ENCODE peak calls at places on chromosome 5, in nine cellular contexts. A is H9; V is HuH-7.5; S is kidney; O is activated CD4-positive, alpha-beta T cell treated with anti-CD3 and anti-CD28 coated beads, Interleukin-2, amount 10 ng/mL, durations not matched to agents 7 days and 5 days; P is stimulated activated CD8-positive, alpha-beta memory T cell treated with anti-CD3 and anti-CD28 coated beads, Interleukin-15, amount 100 ng/mL, for 48 hours; G is DMS79; E is EL; D is amniotic epithelial cell. J is an unnamed sample.
A peak's percentile ranks its signal among the peaks of the same experiment; 100 is the strongest.

GRCh38 chr5:141192110-141192725 is at the start of gene PCDHB10:
- DNase-seq in A (peak; percentile 77), V (peak; percentile 83), S (peak; percentile 37), O (peak; percentile 18), P (no peak), G (no peak), E (peak; percentile 38), D (peak; percentile 10), J (peak; percentile 44)

GRCh38 chr5:42993516-42994284 is 46.4 kb downstream of the ANXA2R start:
- DNase-seq in A (peak; percentile 37), V (no peak), S (no peak), O (peak; percentile 79), P (no peak), G (no peak), E (peak; percentile 65), D (peak; percentile 87), J (peak; percentile 63)

GRCh38 chr5:154118832-154119442 is 71.6 kb upstream of the GALNT10 start:
- DNase-seq in A (no peak), V (no peak), S (no peak), O (no peak), P (no peak), G (peak; percentile 92), E (peak; percentile 63), D (peak; percentile 3), J (no peak)

GRCh38 chr5:125607018-125607417 is 816.2 kb upstream of the GRAMD2B start:
- DNase-seq in A (no peak), V (no peak), S (no peak), O (no peak), P (no peak), G (no peak), E (peak; percentile 20), D (peak; percentile 89), J (peak; percentile 64)

GRCh38 chr5:146516151-146516475 is at the start of gene GPR151:
- DNase-seq in A (no peak), V (no peak), S (no peak), O (no peak), P (no peak), G (no peak), E (no peak), D (no peak), J (peak; percentile 9)

GRCh38 chr5:91438871-91439270 is 55.8 kb upstream of the ARRDC3 start:
- DNase-seq in A (peak; percentile 56), V (no peak), S (no peak), O (no peak), P (no peak), G (no peak), E (no peak), D (no peak), J (no peak)

GRCh38 chr5:179256229-179257189 is 88.8 kb downstream of the ADAMTS2 start:
- DNase-seq in A (peak; percentile 6), V (no peak), S (peak; percentile 63), O (no peak), P (no peak), G (no peak), E (no peak), D (no peak), J (no peak)

GRCh38 chr5:594241-594860 is 17.8 kb upstream of the CEP72 start:
- DNase-seq in A (no peak), V (no peak), S (no peak), O (no peak), P (no peak), G (no peak), E (no peak), D (no peak), J (no peak)

GRCh38 chr5:79357401-79357800 is 121.5 kb downstream of the JMY start:
- DNase-seq in A (no peak), V (no peak), S (no peak), O (no peak), P (no peak), G (no peak), E (peak; percentile 7), D (no peak), J (no peak)

GRCh38 chr5:40198736-40199135 is 481.0 kb upstream of the PTGER4 start:
- DNase-seq in A (no peak), V (no peak), S (no peak), O (no peak), P (no peak), G (no peak), E (peak; percentile 40), D (no peak), J (no peak)

GRCh38 chr5:180599981-180600553 is 8.8 kb upstream of the SCGB3A1 start:
- DNase-seq in A (peak; percentile 25), V (no peak), S (no peak), O (no peak), P (no peak), G (no peak), E (no peak), D (no peak), J (no peak)

GRCh38 chr5:179765400-179765799 is 28.4 kb upstream of the LTC4S start:
- DNase-seq in A (no peak), V (no peak), S (no peak), O (no peak), P (no peak), G (no peak), E (peak; percentile 92), D (peak; percentile 74), J (peak; percentile 97)

GRCh38 chr5:137296213-137296702 is 202.9 kb downstream of the SPOCK1 start:
- DNase-seq in A (no peak), V (no peak), S (no peak), O (no peak), P (no peak), G (peak; percentile 52), E (peak; percentile 36), D (no peak), J (no peak)

GRCh38 chr5:52964138-52964537 is 25.0 kb upstream of the ITGA2 start:
- DNase-seq in A (no peak), V (no peak), S (no peak), O (no peak), P (no peak), G (no peak), E (peak; percentile 18), D (peak; percentile 28), J (no peak)

GRCh38 chr5:73081093-73081492 is 39.3 kb upstream of the TMEM171 start:
- DNase-seq in A (no peak), V (no peak), S (no peak), O (no peak), P (no peak), G (no peak), E (no peak), D (no peak), J (no peak)

GRCh38 chr5:67141644-67142043 is 55.0 kb downstream of the CD180 start:
- DNase-seq in A (no peak), V (no peak), S (no peak), O (no peak), P (no peak), G (no peak), E (no peak), D (no peak), J (no peak)

GRCh38 chr5:66475731-66476130 is 120.5 kb upstream of the MAST4 start:
- DNase-seq in A (no peak), V (no peak), S (no peak), O (no peak), P (no peak), G (no peak), E (no peak), D (no peak), J (no peak)

GRCh38 chr5:773517-774264 is 10.8 kb downstream of the ZDHHC11B start:
- DNase-seq in A (peak; percentile 19), V (no peak), S (peak; percentile 85), O (no peak), P (no peak), G (no peak), E (no peak), D (no peak), J (no peak)

GRCh38 chr5:149936044-149936699 is 8.4 kb downstream of the PDE6A start:
- DNase-seq in A (no peak), V (no peak), S (no peak), O (no peak), P (no peak), G (no peak), E (no peak), D (no peak), J (no peak)

GRCh38 chr5:32523625-32524024 is 61.7 kb upstream of the SUB1 start:
- DNase-seq in A (no peak), V (no peak), S (no peak), O (no peak), P (no peak), G (no peak), E (peak; percentile 12), D (no peak), J (no peak)

GRCh38 chr5:82278711-82279370 is 687 bp upstream of the RPS23 start:
- DNase-seq in A (no peak), V (no peak), S (no peak), O (no peak), P (no peak), G (no peak), E (no peak), D (no peak), J (no peak)

GRCh38 chr5:169861934-169862333 is 118.4 kb downstream of the INSYN2B start:
- DNase-seq in A (no peak), V (no peak), S (no peak), O (no peak), P (no peak), G (no peak), E (peak; percentile 78), D (peak; percentile 90), J (peak; percentile 63)

GRCh38 chr5:139660916-139661814 is 13.0 kb downstream of the CXXC5 start:
- DNase-seq in A (no peak), V (no peak), S (peak; percentile 97), O (no peak), P (no peak), G (no peak), E (peak; percentile 95), D (peak; percentile 93), J (peak; percentile 97)

GRCh38 chr5:125484272-125485002 is 738.0 kb upstream of the ZNF608 start:
- DNase-seq in A (no peak), V (no peak), S (peak; percentile 80), O (no peak), P (no peak), G (peak; percentile 45), E (peak; percentile 85), D (peak; percentile 99), J (peak; percentile 98)

GRCh38 chr5:5144441-5144840 is 4.3 kb downstream of the ADAMTS16 start:
- DNase-seq in A (no peak), V (no peak), S (no peak), O (no peak), P (no peak), G (no peak), E (no peak), D (no peak), J (no peak)

GRCh38 chr5:38768411-38769211 is 77.2 kb upstream of the OSMR start:
- DNase-seq in A (no peak), V (no peak), S (no peak), O (no peak), P (no peak), G (no peak), E (no peak), D (no peak), J (no peak)

GRCh38 chr5:168104811-168105481 is 186.5 kb upstream of the WWC1 start:
- DNase-seq in A (peak; percentile 70), V (no peak), S (no peak), O (no peak), P (no peak), G (no peak), E (no peak), D (no peak), J (no peak)

GRCh38 chr5:21263361-21263760 is 1275.4 kb upstream of the CDH18 start:
- DNase-seq in A (no peak), V (no peak), S (no peak), O (no peak), P (no peak), G (no peak), E (no peak), D (no peak), J (no peak)

GRCh38 chr5:137822983-137823382 is 44.7 kb upstream of the MYOT start:
- DNase-seq in A (no peak), V (no peak), S (no peak), O (no peak), P (no peak), G (no peak), E (no peak), D (no peak), J (no peak)

GRCh38 chr5:2125901-2126265 is 243.2 kb upstream of the IRX4 start:
- DNase-seq in A (no peak), V (no peak), S (no peak), O (no peak), P (no peak), G (no peak), E (no peak), D (no peak), J (no peak)

GRCh38 chr5:10577371-10578291 is 13.8 kb downstream of the ANKRD33B start:
- DNase-seq in A (no peak), V (no peak), S (no peak), O (no peak), P (no peak), G (no peak), E (no peak), D (no peak), J (no peak)

J was measured in mesenchymal stem cell.